ENCODE peak calls at places on chromosomes 3 and 15, in four cellular contexts. V, S, X and K are unnamed samples.
A peak's percentile ranks its signal among the peaks of the same experiment; 100 is the strongest.

GRCh38 chr3:13515786-13516783 is 32.8 kb upstream of the FBLN2 start:
- DNase-seq in V (no peak), S (no peak), X (no peak), K (no peak)

GRCh38 chr15:77020348-77021087 is 25.6 kb downstream of the PSTPIP1 start:
- DNase-seq in V (no peak), S (no peak), X (no peak), K (no peak)

GRCh38 chr3:11548721-11549131 is 95.0 kb downstream of the VGLL4 start:
- DNase-seq in V (peak; percentile 36), S (no peak), X (no peak), K (peak; percentile 70)

GRCh38 chr3:187719628-187720336 is 17.4 kb upstream of the RTP2 start:
- DNase-seq in V (no peak), S (peak; percentile 21), X (no peak), K (peak; percentile 82)

GRCh38 chr3:134008630-134009156 is 21.0 kb downstream of the SLCO2A1 start:
- DNase-seq in V (peak; percentile 89), S (no peak), X (no peak), K (no peak)

GRCh38 chr3:15666277-15666676 is 64.7 kb downstream of the BTD start:
- DNase-seq in V (no peak), S (no peak), X (no peak), K (no peak)

GRCh38 chr3:195020921-195021320 is 250.0 kb downstream of the XXYLT1 start:
- DNase-seq in V (no peak), S (no peak), X (no peak), K (no peak)

GRCh38 chr3:29410200-29410599 is 129.3 kb downstream of the RBMS3 start:
- DNase-seq in V (no peak), S (no peak), X (no peak), K (no peak)

GRCh38 chr3:66452247-66453040 is 48.4 kb downstream of the LRIG1 start:
- DNase-seq in V (no peak), S (no peak), X (no peak), K (no peak)

GRCh38 chr15:57667171-57667924 is 39.2 kb upstream of the POLR2M start:
- DNase-seq in V (peak; percentile 78), S (peak; percentile 40), X (no peak), K (no peak)

GRCh38 chr3:126955004-126955790 is 27.7 kb upstream of the PLXNA1 start:
- DNase-seq in V (no peak), S (no peak), X (no peak), K (peak; percentile 51)

GRCh38 chr15:89860851-89861360 is 32.9 kb downstream of the AP3S2 start:
- DNase-seq in V (no peak), S (no peak), X (no peak), K (no peak)

GRCh38 chr3:13093687-13094086 is 20.5 kb upstream of the IQSEC1 start:
- DNase-seq in V (no peak), S (peak; percentile 31), X (no peak), K (peak; percentile 69)

GRCh38 chr3:102536479-102536878 is 101.7 kb downstream of the ZPLD1 start:
- DNase-seq in V (peak; percentile 64), S (peak; percentile 46), X (no peak), K (peak; percentile 67)

GRCh38 chr15:30023798-30024295 is 58.9 kb upstream of the GOLGA8J start:
- DNase-seq in V (no peak), S (no peak), X (no peak), K (no peak)

GRCh38 chr15:79308874-79309273 is 2.0 kb upstream of the TMED3 start:
- DNase-seq in V (no peak), S (no peak), X (no peak), K (no peak)

GRCh38 chr3:15010664-15011063 is 54.5 kb downstream of the MRPS25 start:
- DNase-seq in V (peak; percentile 86), S (no peak), X (no peak), K (no peak)

GRCh38 chr3:14513566-14514322 is 26.4 kb downstream of the GRIP2 start:
- DNase-seq in V (no peak), S (no peak), X (no peak), K (no peak)

GRCh38 chr15:69451951-69452701 is 492 bp upstream of the RPLP1 start:
- DNase-seq in V (peak; percentile 66), S (peak; percentile 32), X (peak; percentile 44), K (peak; percentile 65)

GRCh38 chr3:101813817-101814440 is 34.9 kb downstream of the NXPE3 start:
- DNase-seq in V (peak; percentile 54), S (no peak), X (no peak), K (peak; percentile 70)

GRCh38 chr15:94196536-94196935 is 34.8 kb upstream of the MCTP2 start:
- DNase-seq in V (no peak), S (no peak), X (no peak), K (no peak)

GRCh38 chr15:80480909-80481308 is 76.7 kb downstream of the ARNT2 start:
- DNase-seq in V (peak; percentile 95), S (no peak), X (no peak), K (no peak)

GRCh38 chr3:150443331-150443741 is 35.2 kb downstream of the TSC22D2 start:
- DNase-seq in V (no peak), S (no peak), X (no peak), K (no peak)

GRCh38 chr3:117622130-117622841 is 912.7 kb downstream of the TUSC7 start:
- DNase-seq in V (peak; percentile 28), S (peak; percentile 57), X (no peak), K (no peak)

GRCh38 chr15:69340243-69340991 is 41.7 kb downstream of the PAQR5 start:
- DNase-seq in V (no peak), S (no peak), X (no peak), K (no peak)

GRCh38 chr3:198071602-198072285 is 111.7 kb downstream of the LMLN start:
- DNase-seq in V (peak; percentile 77), S (peak; percentile 35), X (no peak), K (peak; percentile 48)

GRCh38 chr3:169454823-169455222 is 208.7 kb downstream of the MECOM start:
- DNase-seq in V (peak; percentile 60), S (no peak), X (no peak), K (no peak)

GRCh38 chr3:43995078-43995928 is 246.4 kb upstream of the TOPAZ1 start:
- DNase-seq in V (peak; percentile 26), S (peak; percentile 77), X (no peak), K (peak; percentile 61)

GRCh38 chr15:71170163-71170562 is 54.9 kb downstream of the THSD4 start:
- DNase-seq in V (no peak), S (no peak), X (no peak), K (no peak)

GRCh38 chr3:13955084-13955483 is 75.2 kb upstream of the WNT7A start:
- DNase-seq in V (no peak), S (no peak), X (no peak), K (no peak)

GRCh38 chr15:52466134-52466701 is 62.5 kb downstream of the MYO5A start:
- DNase-seq in V (peak; percentile 25), S (peak; percentile 13), X (peak; percentile 24), K (peak; percentile 93)

GRCh38 chr3:126606021-126606420 is 47.3 kb upstream of the C3orf22 start:
- DNase-seq in V (no peak), S (no peak), X (no peak), K (no peak)

GRCh38 chr3:71532639-71533395 is 50.7 kb downstream of the FOXP1 start:
- DNase-seq in V (peak; percentile 80), S (no peak), X (no peak), K (no peak)

GRCh38 chr3:142180761-142181362 is 31.5 kb upstream of the TFDP2 start:
- DNase-seq in V (peak; percentile 55), S (peak; percentile 58), X (peak; percentile 13), K (peak; percentile 74)

GRCh38 chr15:101118615-101119014 is 133.2 kb downstream of the CHSY1 start:
- DNase-seq in V (no peak), S (no peak), X (no peak), K (no peak)

GRCh38 chr3:194560047-194560446 is 73.2 kb downstream of the TMEM44 start:
- DNase-seq in V (no peak), S (no peak), X (no peak), K (no peak)

DNA sequence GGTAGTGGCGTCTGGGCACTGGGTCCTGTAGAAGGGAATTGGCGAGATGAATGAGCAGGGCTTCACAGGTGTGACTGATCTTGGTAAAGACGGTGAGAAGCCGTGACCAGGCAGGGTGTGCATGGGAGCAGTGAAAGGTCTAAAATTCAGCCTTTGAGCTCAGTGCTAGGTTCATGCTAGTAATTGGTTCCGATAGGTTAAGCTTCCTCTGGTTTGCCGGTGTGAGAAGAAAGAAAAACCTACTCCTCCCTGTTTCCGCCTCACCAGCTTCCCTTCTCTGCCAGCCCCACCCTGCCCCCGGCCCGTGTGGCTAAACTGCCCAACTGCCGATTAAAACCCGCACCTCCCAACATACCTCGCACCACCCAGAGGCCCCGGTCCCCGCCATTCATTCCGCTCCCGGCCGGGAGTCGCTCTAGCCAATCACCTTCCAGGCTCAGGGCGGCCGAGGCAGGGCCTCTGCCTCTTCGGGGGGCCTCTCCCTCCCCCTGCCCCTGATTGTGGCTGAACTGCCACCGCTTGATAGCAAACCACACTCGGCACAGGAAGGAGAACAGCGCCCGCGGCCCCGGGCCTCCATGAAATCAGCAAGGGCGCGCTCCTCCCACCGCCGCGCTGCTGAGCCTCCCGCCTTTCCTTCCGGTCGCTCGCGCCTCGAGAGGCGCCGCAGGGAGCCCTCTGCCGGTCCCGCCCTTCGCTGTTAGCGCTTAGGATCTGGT is 7.3 kb upstream of the NRROS start:
- DNase-seq in V (peak; percentile 82), S (peak; percentile 95), X (peak; percentile 99), K (peak; percentile 96)
- H3K79me2 ChIP-seq in V (peaks cover 5% of the 10 kb centered on the region), S (no peaks in the 10 kb centered on the region), X (peaks cover 43% of the 10 kb centered on the region), K (no peaks in the 10 kb centered on the region)

GRCh38 chr3:78969483-78969882 is 798.3 kb downstream of the ROBO1 start:
- DNase-seq in V (no peak), S (no peak), X (no peak), K (no peak)

GRCh38 chr3:78967061-78967460 is 800.7 kb downstream of the ROBO1 start:
- DNase-seq in V (no peak), S (no peak), X (no peak), K (no peak)

DNA sequence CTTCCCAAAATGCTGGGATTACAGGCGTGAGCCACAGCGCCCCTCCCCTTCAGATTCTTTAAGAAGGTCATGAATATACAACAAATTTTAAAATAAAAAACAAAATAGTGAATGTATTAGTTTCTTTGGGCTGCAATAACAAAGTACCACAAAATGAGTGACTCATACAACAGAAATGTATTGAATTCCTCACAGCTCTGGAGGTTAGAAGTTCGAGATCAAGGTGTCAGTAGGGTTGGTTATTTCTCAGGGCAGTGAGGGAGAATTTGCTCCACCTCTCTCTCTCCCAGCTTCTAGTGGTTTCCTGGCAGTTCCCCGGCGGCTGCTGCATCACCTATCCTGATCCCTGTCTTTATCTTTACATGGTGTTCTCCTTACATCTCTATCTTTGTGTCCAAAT is 804.0 kb downstream of the ROBO1 start:
- DNase-seq in V (no peak), S (no peak), X (no peak), K (no peak)
- H3K79me2 ChIP-seq in V (no peaks in the 10 kb centered on the region), S (peaks cover 95% of the 10 kb centered on the region), X (no peaks in the 10 kb centered on the region), K (no peaks in the 10 kb centered on the region)

GRCh38 chr3:189952272-189952671 is 168.4 kb downstream of the P3H2 start:
- DNase-seq in V (no peak), S (no peak), X (no peak), K (no peak)
- H3K79me2 ChIP-seq in V (no peaks in the 10 kb centered on the region), S (no peaks in the 10 kb centered on the region), X (no peaks in the 10 kb centered on the region), K (no peaks in the 10 kb centered on the region)

DNA sequence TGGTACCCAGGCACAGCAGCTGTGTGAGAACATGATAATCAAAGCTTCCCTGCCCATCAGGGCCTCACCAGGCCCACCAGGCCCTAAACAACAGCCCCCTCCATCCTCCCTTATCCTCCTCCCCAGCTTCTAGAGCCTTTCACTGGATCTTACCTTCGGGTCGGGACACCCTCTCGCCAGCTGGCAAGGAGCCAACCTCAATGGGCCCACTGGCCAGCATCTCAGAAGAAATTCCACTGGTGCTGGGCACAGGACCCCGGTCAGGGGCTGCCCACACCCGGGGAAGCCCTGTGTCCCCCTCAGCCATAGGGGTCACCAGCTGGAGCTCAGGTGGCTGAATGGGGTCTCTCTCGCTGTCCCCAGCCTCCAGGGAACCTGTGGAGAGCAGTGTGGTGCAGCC is 6.8 kb upstream of the QARS1 start:
- DNase-seq in V (no peak), S (no peak), X (no peak), K (no peak)
- H3K79me2 ChIP-seq in V (no peaks in the 10 kb centered on the region), S (no peaks in the 10 kb centered on the region), X (no peaks in the 10 kb centered on the region), K (no peaks in the 10 kb centered on the region)